ENCODE peak calls at places on chromosomes 11 and 22, in nine cellular contexts. Q is stomach, R is sigmoid colon, Z is GM12892, B is K562, T is SK-N-SH, E is GM23338, S is endothelial cell of umbilical vein, X is breast epithelium. W is an unnamed sample.

GRCh38 chr22:23609983-23610781 is 21.9 kb downstream of the DRICH1 start:
- DNase-seq in Q (no peak), R (no peak), Z (no peak), B (no peak), T (peak), E (no peak), S (no peak), X (no peak), W (no peak)

GRCh38 chr11:44861829-44862545 is 88.7 kb downstream of the TP53I11 start:
- DNase-seq in Q (peak), R (peak), Z (peak), B (peak), T (no peak), E (peak), S (peak), X (peak), W (peak)

GRCh38 chr22:32830473-32830872 is 29.0 kb downstream of the TIMP3 start:
- DNase-seq in Q (no peak), R (peak), Z (no peak), B (no peak), T (no peak), E (peak), S (peak), X (peak), W (peak)

GRCh38 chr11:2909145-2909914 is 19.9 kb downstream of the PHLDA2 start:
- DNase-seq in Q (no peak), R (no peak), Z (no peak), B (no peak), T (no peak), E (peak), S (no peak), X (no peak), W (no peak)

GRCh38 chr11:73159981-73160777 is 18.1 kb upstream of the FCHSD2 start:
- DNase-seq in Q (no peak), R (peak), Z (no peak), B (no peak), T (no peak), E (no peak), S (no peak), X (no peak), W (no peak)

GRCh38 chr11:2791521-2792375 is 92.0 kb upstream of the KCNQ1OT1 start:
- DNase-seq in Q (peak), R (peak), Z (no peak), B (no peak), T (no peak), E (peak), S (no peak), X (peak), W (peak)

GRCh38 chr22:31253949-31254348 is 38.3 kb downstream of the PIK3IP1 start:
- DNase-seq in Q (peak), R (peak), Z (no peak), B (no peak), T (no peak), E (peak), S (peak), X (peak), W (no peak)

GRCh38 chr11:19508166-19508565 is 204.5 kb upstream of the NAV2 start:
- DNase-seq in Q (peak), R (no peak), Z (no peak), B (peak), T (no peak), E (no peak), S (peak), X (no peak), W (no peak)

GRCh38 chr22:46640293-46640692 is 20.1 kb downstream of the GRAMD4 start:
- DNase-seq in Q (no peak), R (no peak), Z (no peak), B (no peak), T (no peak), E (no peak), S (no peak), X (no peak), W (no peak)

GRCh38 chr22:47154621-47155081 is 392.2 kb downstream of the TBC1D22A start:
- DNase-seq in Q (peak), R (peak), Z (no peak), B (no peak), T (peak), E (no peak), S (no peak), X (no peak), W (no peak)

GRCh38 chr11:101215069-101215468 is 85.5 kb upstream of the PGR start:
- DNase-seq in Q (no peak), R (no peak), Z (no peak), B (no peak), T (no peak), E (no peak), S (no peak), X (no peak), W (no peak)

GRCh38 chr11:2778630-2779498 is 79.1 kb upstream of the KCNQ1OT1 start:
- DNase-seq in Q (peak), R (peak), Z (peak), B (peak), T (peak), E (no peak), S (peak), X (peak), W (peak)

GRCh38 chr11:1121343-1122331 is 36.1 kb upstream of the MUC5AC start:
- DNase-seq in Q (peak), R (peak), Z (peak), B (no peak), T (peak), E (no peak), S (no peak), X (no peak), W (peak)

GRCh38 chr11:125165664-125166346 is 1.3 kb downstream of the PKNOX2 start:
- DNase-seq in Q (no peak), R (peak), Z (no peak), B (no peak), T (no peak), E (peak), S (no peak), X (no peak), W (no peak)

GRCh38 chr11:126113515-126113957 is 50.9 kb upstream of the CDON start:
- DNase-seq in Q (peak), R (peak), Z (no peak), B (no peak), T (peak), E (no peak), S (peak), X (peak), W (no peak)

GRCh38 chr11:47889714-47890441 is 41.7 kb upstream of the NUP160 start:
- DNase-seq in Q (no peak), R (no peak), Z (no peak), B (no peak), T (no peak), E (no peak), S (peak), X (no peak), W (no peak)

GRCh38 chr22:31345331-31346254 is 553 bp downstream of the PATZ1 start:
- DNase-seq in Q (peak), R (peak), Z (peak), B (peak), T (peak), E (peak), S (peak), X (peak), W (peak)

GRCh38 chr11:109034341-109034696 is 369.4 kb downstream of the DDX10 start:
- DNase-seq in Q (no peak), R (no peak), Z (no peak), B (no peak), T (no peak), E (no peak), S (peak), X (no peak), W (no peak)

GRCh38 chr11:6448574-6448973 is 7.8 kb upstream of the HPX start:
- DNase-seq in Q (no peak), R (no peak), Z (no peak), B (no peak), T (no peak), E (no peak), S (no peak), X (no peak), W (no peak)

GRCh38 chr11:74636633-74637184 is 44.3 kb downstream of the POLD3 start:
- DNase-seq in Q (no peak), R (no peak), Z (no peak), B (no peak), T (no peak), E (no peak), S (peak), X (no peak), W (no peak)

GRCh38 chr11:110469101-110469500 is 39.4 kb downstream of the FDX1 start:
- DNase-seq in Q (no peak), R (no peak), Z (no peak), B (no peak), T (no peak), E (no peak), S (no peak), X (no peak), W (no peak)

GRCh38 chr22:45996241-45997076 is 19.5 kb upstream of the WNT7B start:
- DNase-seq in Q (no peak), R (peak), Z (no peak), B (no peak), T (no peak), E (no peak), S (peak), X (no peak), W (peak)

GRCh38 chr11:76765863-76766350 is 17.2 kb upstream of the TSKU start:
- DNase-seq in Q (no peak), R (no peak), Z (no peak), B (no peak), T (no peak), E (no peak), S (no peak), X (no peak), W (no peak)

DNA sequence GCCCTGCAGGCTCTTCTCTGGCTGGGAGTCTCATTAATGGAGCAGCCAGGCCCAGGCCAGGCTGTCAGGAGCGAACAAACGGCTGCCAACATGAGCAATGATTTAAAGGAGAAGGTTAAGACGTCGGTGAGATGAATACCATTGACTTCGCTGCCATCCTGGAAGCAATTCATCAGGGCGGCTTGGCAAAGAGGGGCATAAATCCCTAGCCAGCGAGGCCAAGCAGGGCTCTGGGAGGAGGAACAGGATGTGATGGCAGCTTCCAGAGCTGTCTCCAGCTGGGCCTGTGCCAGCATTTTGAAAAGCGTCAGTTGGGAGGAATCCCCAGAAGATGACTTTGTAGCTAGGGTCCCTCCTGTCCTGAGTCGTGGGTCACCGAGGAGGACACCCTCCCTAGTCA is 476.1 kb upstream of the CADM1 start:
- DNase-seq in Q (no peak), R (peak), Z (no peak), B (no peak), T (no peak), E (no peak), S (no peak), X (no peak), W (no peak)
- TF ChIP-seq POLR2AphosphoS5 in Q (no peak), R (peak), Z (no peak), B (no peak), T (no peak), E (no peak), S (no peak), X (no peak), W (no peak)

DNA sequence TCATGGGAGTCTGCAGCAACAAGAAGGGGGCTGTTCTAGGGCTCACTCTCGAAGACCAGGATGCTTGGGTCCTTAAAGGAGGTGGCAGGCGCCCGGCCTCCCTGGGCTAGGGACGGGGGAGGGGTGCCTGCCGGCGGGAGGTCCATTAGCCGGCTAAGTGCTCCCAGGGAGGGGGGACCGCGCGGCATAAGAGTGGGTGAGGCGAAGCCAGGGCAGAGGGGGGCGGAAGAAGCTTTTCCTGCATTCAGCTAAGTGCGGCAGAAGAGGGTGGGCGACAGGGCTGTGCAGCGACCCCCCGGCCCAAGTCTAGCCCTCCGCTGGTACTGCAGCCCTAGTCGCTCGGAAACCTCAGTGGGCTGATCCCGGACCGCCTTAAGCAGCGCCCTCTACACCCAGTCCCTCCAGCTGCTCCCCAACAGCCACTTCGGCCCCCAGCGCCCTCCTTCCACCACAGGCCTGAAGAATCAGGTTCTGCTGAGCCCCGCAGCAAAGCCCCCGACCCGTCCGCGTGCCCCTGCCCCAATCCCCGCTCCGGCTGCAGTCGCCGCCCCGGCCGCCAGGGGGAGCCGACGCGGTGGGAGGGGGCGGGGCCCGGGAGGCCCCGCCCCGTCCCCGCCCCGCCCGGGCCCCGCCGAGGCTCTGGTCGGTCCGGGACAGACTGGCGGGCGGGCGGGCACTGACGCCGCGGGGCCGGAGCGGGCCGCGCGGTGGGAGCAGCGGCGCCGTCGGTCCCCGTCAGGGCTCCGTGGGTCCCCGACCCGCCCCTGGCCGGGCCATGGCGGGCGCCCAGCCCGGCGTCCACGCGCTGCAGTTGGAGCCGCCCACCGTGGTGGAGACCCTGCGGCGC is at the start of gene PLCB3:
- DNase-seq in Q (peak), R (peak), Z (peak), B (peak), T (peak), E (peak), S (peak), X (no peak), W (peak)
- TF ChIP-seq POLR2AphosphoS5 in Q (peak), R (peak), Z (no peak), B (no peak), T (no peak), E (no peak), S (peak), X (no peak), W (no peak)

GRCh38 chr11:123521001-123521400 is 90.9 kb downstream of the GRAMD1B start:
- DNase-seq in Q (no peak), R (no peak), Z (no peak), B (no peak), T (no peak), E (no peak), S (no peak), X (no peak), W (no peak)

GRCh38 chr11:123525072-123525471 is 95.0 kb downstream of the GRAMD1B start:
- DNase-seq in Q (no peak), R (no peak), Z (no peak), B (no peak), T (no peak), E (no peak), S (no peak), X (no peak), W (no peak)

GRCh38 chr11:123525511-123525918 is 95.4 kb downstream of the GRAMD1B start:
- DNase-seq in Q (no peak), R (no peak), Z (no peak), B (no peak), T (peak), E (peak), S (no peak), X (no peak), W (peak)

GRCh38 chr11:123521930-123522329 is 91.9 kb downstream of the GRAMD1B start:
- DNase-seq in Q (no peak), R (no peak), Z (no peak), B (no peak), T (no peak), E (no peak), S (no peak), X (no peak), W (no peak)

DNA sequence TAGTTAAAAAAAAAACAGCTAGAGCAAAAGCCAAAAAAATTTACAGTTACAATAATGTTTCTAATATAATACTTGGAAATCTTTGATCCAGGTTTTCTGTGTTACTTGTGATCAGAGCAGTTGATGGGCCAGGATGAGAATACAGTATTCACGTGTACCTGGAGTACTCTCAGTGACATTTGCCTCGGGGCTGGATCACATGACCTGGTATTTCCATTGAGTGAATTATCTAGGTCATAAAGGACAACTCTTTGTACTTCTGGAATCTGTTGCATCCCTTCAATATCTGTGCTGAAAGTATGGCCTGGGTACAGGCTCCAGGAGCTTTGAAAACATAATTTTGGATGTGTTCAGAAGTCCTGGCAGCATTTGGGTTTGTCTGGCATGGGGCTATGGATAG is 93.5 kb downstream of the GRAMD1B start:
- DNase-seq in Q (no peak), R (no peak), Z (no peak), B (no peak), T (no peak), E (no peak), S (no peak), X (no peak), W (no peak)
- TF ChIP-seq POLR2AphosphoS5 in Q (no peak), R (no peak), Z (no peak), B (no peak), T (no peak), E (no peak), S (no peak), X (no peak), W (no peak)

GRCh38 chr11:64251986-64252837 is 882 bp downstream of the PLCB3 start:
- DNase-seq in Q (peak), R (peak), Z (peak), B (peak), T (peak), E (peak), S (no peak), X (no peak), W (peak)
- TF ChIP-seq POLR2AphosphoS5 in Q (peak), R (no peak), Z (no peak), B (peak), T (peak), E (peak), S (peak), X (no peak), W (peak)

DNA sequence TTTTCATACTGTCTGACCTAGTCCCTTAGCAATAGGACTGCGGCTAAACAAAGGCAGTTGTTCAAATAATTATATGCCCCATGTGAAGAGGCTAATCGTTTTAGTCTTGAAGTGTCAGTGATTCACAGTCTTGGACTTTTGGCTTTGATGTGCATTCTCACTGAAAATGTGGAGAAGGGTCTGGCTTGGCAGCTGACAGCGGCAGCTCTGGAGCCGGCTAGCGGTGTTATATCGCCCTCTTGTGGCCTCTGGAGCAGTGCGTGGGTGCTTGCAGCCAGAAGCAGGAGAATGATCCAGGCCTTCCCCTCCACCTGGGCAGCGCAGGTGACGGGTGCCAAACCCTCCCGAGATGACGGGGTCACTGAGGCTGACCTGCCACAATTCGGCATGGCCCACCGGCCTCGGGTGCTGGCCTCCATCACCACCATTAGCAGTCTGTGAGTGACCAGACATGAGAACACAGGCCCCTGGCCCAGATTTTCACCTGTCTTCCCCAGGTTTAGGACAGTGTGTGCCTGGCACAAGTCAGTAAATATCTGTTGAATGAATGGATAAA is 90.3 kb upstream of the PITPNB start:
- DNase-seq in Q (peak), R (peak), Z (peak), B (peak), T (peak), E (peak), S (peak), X (peak), W (peak)
- TF ChIP-seq POLR2AphosphoS5 in Q (no peak), R (no peak), Z (no peak), B (no peak), T (no peak), E (no peak), S (no peak), X (peak), W (no peak)

W was measured in upper lobe of left lung.